ENCODE peak calls at places on chromosomes 4 and X, in four cellular contexts. U is CD4-positive, alpha-beta T cell; B is mammary epithelial cell; X is left lung. T is an unnamed sample.

GRCh38 chr4:72709475-72709874 is 140.5 kb upstream of the ADAMTS3 start:
- DNase-seq in U (no peak), B (no peak), X (no peak), T (no peak)

GRCh38 chr4:78059524-78059889 is 2.4 kb downstream of the FRAS1 start:
- DNase-seq in X (no peak), U (no peak), B (peak; percentile 68), T (no peak)

GRCh38 chr4:182655321-182655720 is 261.9 kb downstream of the DCTD start:
- DNase-seq in B (no peak), U (no peak), X (no peak), T (no peak)

GRCh38 chr4:182530451-182530850 is 287.2 kb downstream of the TENM3 start:
- DNase-seq in B (no peak), U (no peak), X (no peak), T (no peak)

GRCh38 chr4:7872264-7872771 is 67.3 kb downstream of the AFAP1 start:
- DNase-seq in X (no peak), B (no peak), U (no peak), T (no peak)

GRCh38 chrX:10591363-10592036 is 28.9 kb downstream of the MID1 start:
- DNase-seq in U (no peak), X (no peak), B (no peak), T (no peak)

GRCh38 chr4:160091631-160092030 is 988.8 kb downstream of the RAPGEF2 start:
- DNase-seq in X (no peak), B (peak; percentile 80), U (no peak), T (no peak)

GRCh38 chr4:38668203-38668602 is 4.2 kb downstream of the KLF3 start:
- DNase-seq in U (no peak), X (no peak), B (no peak), T (no peak)

GRCh38 chr4:20248155-20248558 is 3.5 kb upstream of the SLIT2 start:
- DNase-seq in B (no peak), X (no peak), U (no peak), T (no peak)

GRCh38 chrX:72498782-72499181 is 73.9 kb downstream of the HDAC8 start:
- DNase-seq in U (no peak), B (no peak), X (no peak), T (no peak)

GRCh38 chrX:46040001-46040400 is 505.2 kb downstream of the ZNF674 start:
- DNase-seq in B (peak; percentile 14), X (no peak), U (no peak), T (no peak)

GRCh38 chr4:95742179-95742578 is 97.7 kb upstream of the PDHA2 start:
- DNase-seq in X (no peak), B (no peak), U (no peak), T (no peak)

GRCh38 chr4:119206178-119206577 is 6.3 kb upstream of the USP53 start:
- DNase-seq in U (no peak), B (no peak), X (no peak), T (no peak)

GRCh38 chr4:39096847-39097246 is 34.8 kb downstream of the KLHL5 start:
- DNase-seq in X (no peak), B (no peak), U (no peak), T (no peak)

GRCh38 chr4:56909083-56909981 is 1.6 kb downstream of the REST start:
- DNase-seq in B (peak; percentile 62), U (peak; percentile 43), X (peak; percentile 85), T (peak; percentile 69)

GRCh38 chr4:44495136-44495535 is 46.5 kb upstream of the KCTD8 start:
- DNase-seq in X (no peak), B (peak; percentile 27), U (no peak), T (no peak)

DNA sequence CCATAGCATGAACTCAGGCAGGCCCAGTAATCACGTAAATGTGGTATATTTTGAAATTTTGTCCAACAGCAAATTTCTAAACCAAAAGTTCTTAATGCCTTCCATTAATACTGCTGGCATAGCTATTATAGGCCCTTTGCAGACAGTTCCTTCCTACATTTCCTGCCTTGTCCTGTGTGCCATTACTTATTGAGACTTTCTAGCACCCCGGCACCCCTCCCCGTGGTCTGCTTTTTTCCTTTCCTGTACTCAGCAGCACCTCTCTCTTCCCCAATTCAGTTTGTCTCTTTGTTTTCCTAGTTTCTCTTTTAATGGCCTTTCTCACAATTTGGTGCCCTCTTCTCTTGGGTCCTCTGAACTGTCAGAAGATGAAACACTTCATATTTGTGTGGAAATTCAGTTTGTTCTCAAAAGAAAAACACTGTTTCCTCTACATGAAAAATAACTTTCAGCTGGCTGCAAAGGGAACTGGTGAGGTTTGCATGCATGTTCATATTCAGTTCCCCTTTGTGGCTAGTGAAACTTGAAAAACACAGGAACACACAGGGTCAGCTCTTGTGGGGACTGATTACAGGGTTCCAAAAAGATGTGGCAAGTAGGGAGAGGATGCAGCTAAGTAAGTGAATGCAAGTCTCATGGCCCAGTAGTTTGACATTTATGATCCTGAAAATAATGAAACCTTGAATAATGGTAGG is 17.1 kb downstream of the GPR34 start:
- DNase-seq in X (no peak), B (no peak), U (no peak), T (no peak)
- H3K27ac ChIP-seq in X (no peak overlapping the region), B (no peak overlapping the region), U (no peak overlapping the region), T (no peak overlapping the region)

GRCh38 chr4:28259951-28260350 is 1399.3 kb downstream of the STIM2 start:
- DNase-seq in U (no peak), B (no peak), X (no peak), T (no peak)
- H3K27ac ChIP-seq in U (no peak overlapping the region), B (no peak overlapping the region), X (no peak overlapping the region), T (no peak overlapping the region)

DNA sequence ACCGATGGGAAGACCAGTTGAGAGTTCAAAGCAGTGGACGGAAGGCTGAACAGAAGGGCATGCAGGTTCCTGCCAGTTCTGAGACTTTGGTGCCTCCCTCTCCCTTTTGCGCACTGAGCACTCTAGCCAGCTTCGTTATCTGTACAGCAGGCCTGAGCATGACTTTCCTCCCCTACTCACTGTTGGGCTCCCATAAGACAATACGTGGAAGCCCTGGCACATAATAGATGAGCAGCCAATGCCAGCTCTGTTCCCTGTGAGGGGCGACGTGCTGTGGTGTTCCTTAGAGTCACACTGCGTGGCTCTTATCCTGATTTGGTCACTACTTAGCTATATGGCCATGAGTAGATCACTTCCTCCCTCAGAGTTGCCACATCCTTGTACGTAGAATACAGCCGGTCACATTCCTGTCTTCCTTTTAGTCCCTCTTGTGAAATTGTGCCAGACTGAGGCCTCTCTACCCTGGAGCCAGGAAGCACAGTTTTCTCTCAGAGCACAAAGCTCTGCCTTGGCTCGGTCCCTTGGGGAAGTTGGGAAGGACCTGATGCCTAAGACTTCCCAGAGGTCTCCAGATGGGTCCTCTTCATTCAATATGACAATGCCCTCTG is 160.4 kb upstream of the MAMLD1 start:
- DNase-seq in X (no peak), U (no peak), B (peak; percentile 16), T (no peak)
- H3K27ac ChIP-seq in X (no peak overlapping the region), U (no peak overlapping the region), B (no peak overlapping the region), T (no peak overlapping the region)

DNA sequence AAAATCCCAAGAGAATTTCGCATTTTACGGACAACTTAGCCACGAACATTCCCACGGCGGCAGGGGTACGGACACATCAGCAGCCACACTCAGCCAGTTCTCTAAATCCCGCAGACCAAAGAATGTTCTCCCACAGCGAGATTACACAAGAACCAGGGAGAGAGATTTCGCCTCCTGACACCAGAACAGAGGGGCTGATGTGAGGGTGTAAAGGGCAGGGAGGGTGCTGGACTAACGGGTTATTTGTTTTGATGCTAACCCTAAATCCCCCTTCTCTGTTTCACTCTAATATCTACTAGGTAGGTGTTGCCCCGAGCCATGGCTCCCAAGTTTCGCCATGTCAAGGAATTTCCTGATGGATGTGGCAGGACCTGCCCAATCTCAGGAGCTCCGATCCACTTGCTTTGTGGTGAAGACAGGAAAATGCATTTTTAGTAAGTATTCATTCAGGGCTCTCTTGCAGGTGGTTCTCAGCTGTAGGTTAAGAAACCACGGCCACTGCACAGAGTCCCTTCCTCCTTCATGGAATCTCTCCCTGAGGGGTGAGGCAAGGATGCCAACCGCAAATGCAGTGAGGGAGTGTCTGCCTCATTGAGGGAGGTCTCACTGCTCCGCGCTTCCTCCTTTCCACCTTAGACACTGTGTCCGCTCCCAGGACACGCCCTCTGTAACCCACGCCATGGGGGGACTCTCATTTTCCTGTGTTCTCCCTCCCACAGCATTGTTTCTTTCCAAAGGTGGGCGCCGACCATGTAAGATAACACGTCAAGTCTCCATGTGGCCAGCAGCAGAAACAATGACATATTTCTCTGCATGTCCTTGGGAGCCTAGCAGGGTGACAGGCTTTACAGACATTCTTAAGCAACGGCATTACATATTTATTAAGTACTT is 63.5 kb downstream of the SEPSECS start:
- DNase-seq in X (no peak), U (no peak), B (no peak), T (no peak)
- H3K27ac ChIP-seq in X (no peak overlapping the region), U (no peak overlapping the region), B (no peak overlapping the region), T (no peak overlapping the region)

DNA sequence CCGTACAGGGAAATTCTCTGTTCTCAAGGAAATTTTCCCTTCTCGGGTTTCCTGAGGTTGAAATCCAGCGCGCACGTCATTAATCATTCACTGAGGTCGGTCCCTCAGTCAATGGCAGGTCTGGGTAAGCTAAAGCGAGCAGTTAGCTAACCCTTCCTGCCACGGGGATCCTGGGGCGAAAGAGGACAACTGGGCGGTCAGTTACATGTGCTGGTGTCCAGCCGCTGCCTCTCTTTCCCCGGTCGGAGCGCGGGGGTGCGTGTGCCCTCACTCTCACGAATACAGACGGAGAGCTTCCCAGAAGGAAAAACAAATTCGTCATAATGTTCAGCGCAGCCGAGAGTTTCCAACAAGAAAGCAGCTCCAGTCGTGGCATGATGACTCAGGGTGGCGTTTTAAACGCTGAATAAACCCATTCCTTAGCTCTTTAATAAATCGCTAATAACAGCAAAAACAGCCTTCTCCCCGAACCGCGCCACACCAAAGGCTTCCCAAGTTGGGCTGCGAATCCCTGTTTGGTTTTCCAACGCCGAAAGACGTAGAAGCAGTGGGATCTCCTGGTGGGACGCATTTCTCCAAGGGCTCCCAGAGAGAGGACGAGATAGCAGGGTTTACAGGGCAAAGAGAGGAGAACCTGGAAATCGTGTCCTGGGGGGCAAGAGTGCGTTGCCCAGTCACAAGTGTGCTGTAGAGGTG is 745 bp upstream of the FGF5 start:
- DNase-seq in U (no peak), X (no peak), B (peak; percentile 80), T (no peak)
- H3K27ac ChIP-seq in U (no peak overlapping the region), X (no peak overlapping the region), B (peak overlapping the region; percentile 59), T (no peak overlapping the region)

T was measured in aorta.